ENCODE peak calls at places on chromosomes 4 and X, in nine cellular contexts. L is HS-27A; B is BE2C; G is stimulated activated CD4-positive, alpha-beta T cell treated with anti-CD3 and anti-CD28 coated beads, Interleukin-4, amount 100 ng/mL, for 48 hours; S is hepatic stellate cell; O is CD4-positive, alpha-beta T cell; V is AG09319; A is ovary; C is trophoblast cell. M is an unnamed sample.
A peak's percentile ranks its signal among the peaks of the same experiment; 100 is the strongest.

GRCh38 chr4:25937801-25938200 is 23.8 kb downstream of the SMIM20 start:
- DNase-seq in A (no peak), S (no peak), B (no peak), O (no peak), L (no peak), C (peak; percentile 92), G (no peak), V (peak; percentile 45), M (peak; percentile 83)

GRCh38 chr4:100162027-100162685 is 28.1 kb downstream of the DDIT4L start:
- DNase-seq in O (no peak), V (no peak), G (no peak), L (no peak), A (no peak), B (no peak), S (no peak), C (no peak), M (no peak)

GRCh38 chr4:159131564-159131963 is 28.7 kb downstream of the RAPGEF2 start:
- DNase-seq in A (no peak), G (no peak), L (no peak), C (no peak), B (no peak), V (no peak), S (no peak), O (no peak), M (no peak)

GRCh38 chr4:55311792-55312490 is 34.1 kb upstream of the SRD5A3 start:
- DNase-seq in S (no peak), V (no peak), G (no peak), L (no peak), C (peak; percentile 14), A (no peak), B (no peak), O (no peak), M (no peak)

GRCh38 chrX:36241397-36241796 is 321.9 kb downstream of the CFAP47 start:
- DNase-seq in S (no peak), G (no peak), O (no peak), V (no peak), C (peak; percentile 9), A (no peak), B (no peak), L (no peak), M (no peak)

GRCh38 chr4:147581601-147582350 is 35.4 kb upstream of the TMEM184C start:
- DNase-seq in A (no peak), O (no peak), S (no peak), V (no peak), G (no peak), C (no peak), L (no peak), B (no peak), M (no peak)

GRCh38 chrX:137566746-137567473 is 983 bp downstream of the ZIC3 start:
- DNase-seq in V (no peak), L (no peak), G (no peak), S (no peak), B (no peak), O (no peak), C (no peak), A (no peak), M (no peak)

GRCh38 chr4:67933038-67933437 is 30.3 kb downstream of the TMPRSS11A start:
- DNase-seq in L (no peak), C (no peak), G (no peak), O (no peak), V (no peak), B (no peak), A (no peak), S (no peak), M (no peak)

GRCh38 chr4:37966044-37966443 is 5.8 kb downstream of the PTTG2 start:
- DNase-seq in C (no peak), G (no peak), S (no peak), V (no peak), A (no peak), B (no peak), L (no peak), O (no peak), M (no peak)

GRCh38 chr4:98794565-98795205 is 134.2 kb downstream of the EIF4E start:
- DNase-seq in G (peak; percentile 46), O (no peak), B (no peak), V (no peak), L (no peak), A (no peak), S (no peak), C (peak; percentile 21), M (no peak)

GRCh38 chrX:7219153-7219705 is 71.3 kb upstream of the PUDP start:
- DNase-seq in B (no peak), S (no peak), A (no peak), L (no peak), C (peak; percentile 95), G (no peak), V (no peak), O (no peak), M (no peak)

GRCh38 chr4:55784747-55785146 is 34.8 kb upstream of the EXOC1L start:
- DNase-seq in V (no peak), S (no peak), B (no peak), G (no peak), L (no peak), O (no peak), C (no peak), A (no peak), M (no peak)

GRCh38 chr4:73704314-73705055 is 35.9 kb upstream of the CXCL8 start:
- DNase-seq in G (no peak), O (no peak), L (peak; percentile 87), C (peak; percentile 96), A (peak; percentile 34), V (peak; percentile 98), S (peak; percentile 36), B (no peak), M (peak; percentile 98)